ENCODE peak calls at places on chromosomes 5 and 9, in four cellular contexts. H is epithelial cell of esophagus, R is neural progenitor cell, I is right atrium auricular region. Y is an unnamed sample.

GRCh38 chr5:176427971-176428370 is 11.6 kb upstream of the CLTB start:
- DNase-seq in H (peak), R (no peak), I (no peak), Y (no peak)

GRCh38 chr9:77417570-77417969 is 230.6 kb downstream of the GNA14 start:
- DNase-seq in H (peak), R (no peak), I (no peak), Y (no peak)

GRCh38 chr9:110157812-110158629 is 49.9 kb downstream of the C9orf152 start:
- DNase-seq in H (no peak), R (no peak), I (no peak), Y (no peak)

GRCh38 chr5:10874561-10874960 is 113.5 kb upstream of the DAP start:
- DNase-seq in H (no peak), R (no peak), I (no peak), Y (no peak)

GRCh38 chr5:62326302-62326701 is 20.3 kb downstream of the KIF2A start:
- DNase-seq in H (no peak), R (no peak), I (no peak), Y (no peak)

GRCh38 chr9:127574089-127574921 is 37.8 kb upstream of the STXBP1 start:
- DNase-seq in H (peak), R (no peak), I (no peak), Y (no peak)

GRCh38 chr9:636931-637591 is 204.4 kb upstream of the DMRT1 start:
- DNase-seq in H (no peak), R (no peak), I (no peak), Y (no peak)

GRCh38 chr5:173395257-173395932 is 67.2 kb upstream of the STC2 start:
- DNase-seq in H (peak), R (no peak), I (no peak), Y (no peak)

GRCh38 chr9:137892424-137893191 is 15.0 kb downstream of the CACNA1B start:
- DNase-seq in H (no peak), R (no peak), I (no peak), Y (no peak)

GRCh38 chr9:108108290-108108689 is 618.7 kb upstream of the KLF4 start:
- DNase-seq in H (no peak), R (no peak), I (no peak), Y (no peak)

GRCh38 chr5:174545926-174546325 is 178.5 kb upstream of the MSX2 start:
- DNase-seq in H (no peak), R (no peak), I (no peak), Y (no peak)

GRCh38 chr5:142816577-142816976 is 46.4 kb downstream of the ARHGAP26 start:
- DNase-seq in H (peak), R (no peak), I (no peak), Y (no peak)

GRCh38 chr9:136645903-136646754 is 16.6 kb upstream of the EGFL7 start:
- DNase-seq in H (no peak), R (peak), I (peak), Y (no peak)

GRCh38 chr9:126689027-126689825 is 75.5 kb downstream of the LMX1B start:
- DNase-seq in H (no peak), R (no peak), I (no peak), Y (no peak)

GRCh38 chr5:18236386-18236785 is 602.1 kb downstream of the TAF11L14 start:
- DNase-seq in H (peak), R (no peak), I (no peak), Y (no peak)

GRCh38 chr5:161547573-161548471 is 1.3 kb upstream of the GABRB2 start:
- DNase-seq in H (no peak), R (peak), I (no peak), Y (no peak)

GRCh38 chr9:81652058-81652457 is 37.3 kb downstream of the TLE1 start:
- DNase-seq in H (no peak), R (no peak), I (no peak), Y (no peak)

GRCh38 chr5:134038143-134038542 is 33.4 kb upstream of the VDAC1 start:
- DNase-seq in H (no peak), R (no peak), I (no peak), Y (no peak)

GRCh38 chr5:141513021-141513626 is 24.2 kb downstream of the PCDHGC5 start:
- DNase-seq in H (peak), R (peak), I (no peak), Y (no peak)

GRCh38 chr5:76527685-76528161 is 95.5 kb downstream of the F2RL2 start:
- DNase-seq in H (peak), R (no peak), I (no peak), Y (no peak)

GRCh38 chr5:80864706-80865435 is 95.3 kb upstream of the RASGRF2 start:
- DNase-seq in H (no peak), R (no peak), I (no peak), Y (no peak)

GRCh38 chr9:114108016-114108833 is 9.1 kb upstream of the KIF12 start:
- DNase-seq in H (peak), R (peak), I (peak), Y (peak)
- TF ChIP-seq CTCF in H (peak), R (peak), I (peak), Y (peak)

GRCh38 chr9:120441446-120442279 is 138.3 kb downstream of the CDK5RAP2 start:
- DNase-seq in H (peak), R (no peak), I (no peak), Y (peak)

GRCh38 chr9:120440791-120441190 is 139.2 kb downstream of the CDK5RAP2 start:
- DNase-seq in H (peak), R (no peak), I (no peak), Y (no peak)

GRCh38 chr9:120443489-120443888 is 136.5 kb downstream of the CDK5RAP2 start:
- DNase-seq in H (no peak), R (no peak), I (no peak), Y (peak)

GRCh38 chr9:120443976-120444375 is 136.0 kb downstream of the CDK5RAP2 start:
- DNase-seq in H (no peak), R (no peak), I (no peak), Y (no peak)

GRCh38 chr9:120442280-120442597 is 137.7 kb downstream of the CDK5RAP2 start:
- DNase-seq in H (no peak), R (no peak), I (no peak), Y (no peak)
- TF ChIP-seq CTCF in H (no peak), R (no peak), I (no peak), Y (no peak)

GRCh38 chr5:102536323-102536928 is 37.6 kb upstream of the SLCO6A1 start:
- DNase-seq in H (peak), R (no peak), I (no peak), Y (no peak)
- TF ChIP-seq CTCF in H (peak), R (peak), I (no peak), Y (peak)

DNA sequence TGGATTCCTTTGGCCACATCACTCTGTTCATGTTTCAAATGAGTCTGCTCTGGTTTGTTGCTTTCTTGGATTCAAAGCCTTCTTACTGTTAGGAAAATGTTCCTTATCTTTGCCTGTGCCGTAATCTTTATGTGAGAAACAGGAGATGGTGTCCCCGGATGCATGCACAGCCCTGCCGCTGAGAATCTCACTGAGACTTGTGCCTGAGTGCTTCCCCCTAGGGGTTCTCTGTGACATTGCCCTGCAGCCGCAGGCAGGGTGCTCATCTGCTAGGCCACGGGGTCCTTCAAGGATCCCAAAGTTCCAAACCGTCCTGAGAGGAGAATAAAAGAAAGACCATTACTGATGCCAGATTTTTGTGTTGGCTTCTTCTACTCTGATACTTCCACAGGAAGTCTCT is 81.4 kb upstream of the ANKRD55 start:
- DNase-seq in H (peak), R (peak), I (no peak), Y (no peak)
- TF ChIP-seq CTCF in H (peak), R (peak), I (no peak), Y (peak)